ENCODE peak calls at places on chromosomes 3 and 15, in seven cellular contexts. Y is coronary artery; W is activated CD8-positive, alpha-beta T cell treated with anti-CD3 and anti-CD28 coated beads for 36 hours; U is ovary; J is heart right ventricle; G is psoas muscle; H is AG09309. Z is an unnamed sample.

GRCh38 chr3:134369861-134370596 is 4.2 kb downstream of the AMOTL2 start:
- DNase-seq in H (no peak), J (no peak), Y (no peak), U (no peak), G (peak), W (no peak), Z (no peak)

GRCh38 chr3:141328286-141329166 is 39.8 kb upstream of the ZBTB38 start:
- DNase-seq in U (no peak), H (no peak), Y (no peak), G (no peak), W (peak), J (peak), Z (no peak)

GRCh38 chr3:136070953-136071949 is 105.7 kb downstream of the PPP2R3A start:
- DNase-seq in Y (no peak), W (no peak), U (no peak), J (no peak), H (no peak), G (peak), Z (peak)

GRCh38 chr3:52841981-52842340 is 7.1 kb upstream of the MUSTN1 start:
- DNase-seq in Y (no peak), J (no peak), U (no peak), W (no peak), G (peak), H (no peak), Z (no peak)

GRCh38 chr3:116264546-116265174 is 180.6 kb downstream of the LSAMP start:
- DNase-seq in W (no peak), U (no peak), H (no peak), Y (no peak), G (no peak), J (no peak), Z (no peak)

GRCh38 chr3:197749315-197749600 is 425 bp upstream of the FYTTD1 start:
- DNase-seq in G (no peak), Y (no peak), U (no peak), W (peak), H (no peak), J (no peak), Z (peak)

GRCh38 chr15:73727330-73728018 is 25.7 kb downstream of the INSYN1 start:
- DNase-seq in Y (no peak), W (no peak), G (no peak), J (no peak), H (peak), U (no peak), Z (peak)

GRCh38 chr3:68931406-68932149 is 769 bp downstream of the TAFA4 start:
- DNase-seq in U (no peak), J (no peak), W (no peak), H (no peak), G (no peak), Y (no peak), Z (no peak)

GRCh38 chr3:19063936-19064335 is 84.4 kb upstream of the KCNH8 start:
- DNase-seq in Y (no peak), W (no peak), H (no peak), G (no peak), J (no peak), U (no peak), Z (no peak)

GRCh38 chr3:19070325-19070724 is 78.0 kb upstream of the KCNH8 start:
- DNase-seq in Y (no peak), U (no peak), J (no peak), H (no peak), W (no peak), G (no peak), Z (no peak)

GRCh38 chr3:19060404-19060803 is 87.9 kb upstream of the KCNH8 start:
- DNase-seq in J (no peak), W (no peak), Y (no peak), H (no peak), G (no peak), U (no peak), Z (no peak)

GRCh38 chr3:19065027-19065426 is 83.3 kb upstream of the KCNH8 start:
- DNase-seq in Y (no peak), H (no peak), G (no peak), W (no peak), U (no peak), J (no peak), Z (no peak)
- TF ChIP-seq CTCF in Y (no peak), H (no peak), G (peak), W (no peak), U (no peak), J (peak), Z (peak)

DNA sequence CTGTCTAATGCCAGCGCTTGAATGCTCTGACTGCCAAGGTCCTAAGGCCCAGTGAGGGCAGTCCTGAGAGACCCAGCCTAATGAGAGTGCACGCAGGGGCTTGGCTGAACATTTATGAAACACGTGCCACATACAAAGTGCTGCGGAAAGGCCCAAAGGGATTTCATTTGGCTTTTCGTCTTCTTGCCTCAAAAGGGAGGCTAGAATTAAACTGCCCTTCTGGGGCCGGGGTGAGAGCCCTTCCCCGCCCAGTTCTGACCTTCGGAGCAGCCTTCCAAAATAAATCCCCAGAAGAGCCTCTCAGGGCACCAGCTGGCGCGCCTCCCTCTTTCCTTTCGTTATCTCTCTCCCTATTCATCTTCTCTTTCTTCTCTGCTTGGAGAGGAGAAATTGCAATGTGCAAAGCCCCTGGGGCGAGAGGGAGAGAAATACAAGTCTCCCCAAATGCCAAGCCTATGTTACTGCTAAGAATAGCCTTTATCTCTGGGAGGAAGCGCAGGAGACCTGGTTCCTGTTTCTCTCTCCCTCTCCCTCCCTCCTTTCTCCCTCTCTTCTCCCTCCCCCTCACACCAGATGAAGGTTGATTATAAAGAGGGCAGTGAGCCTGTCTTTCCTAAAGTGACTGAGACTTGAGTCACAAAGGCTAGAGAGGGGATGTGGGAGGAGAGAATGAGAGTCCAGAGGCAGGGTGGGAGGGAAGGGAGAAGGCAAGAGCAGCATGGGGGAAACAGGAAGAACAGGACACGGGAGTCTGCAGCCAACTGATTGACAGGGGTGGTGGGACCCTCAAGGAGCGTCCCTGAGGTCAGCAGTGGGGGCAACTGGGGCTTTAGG is 36.7 kb upstream of the NDUFB4 start:
- DNase-seq in G (no peak), W (no peak), U (peak), J (peak), Y (peak), H (peak), Z (peak)
- TF ChIP-seq CTCF in G (no peak), W (no peak), U (no peak), J (peak), Y (no peak), H (no peak), Z (no peak)

GRCh38 chr3:126972866-126973265 is 10.0 kb upstream of the PLXNA1 start:
- DNase-seq in Y (no peak), W (no peak), J (no peak), G (no peak), U (no peak), H (no peak), Z (no peak)
- TF ChIP-seq CTCF in Y (no peak), W (no peak), J (no peak), G (no peak), U (no peak), H (no peak), Z (no peak)

GRCh38 chr3:80252113-80252512 is 484.3 kb upstream of the ROBO1 start:
- DNase-seq in H (no peak), U (no peak), J (no peak), W (no peak), G (no peak), Y (no peak), Z (no peak)
- TF ChIP-seq CTCF in H (no peak), U (no peak), J (no peak), W (no peak), G (no peak), Y (no peak), Z (no peak)

GRCh38 chr3:155938409-155938808 is 68.0 kb downstream of the GMPS start:
- DNase-seq in W (no peak), H (no peak), Y (no peak), J (no peak), U (no peak), G (no peak), Z (no peak)

GRCh38 chr3:155934215-155934614 is 63.8 kb downstream of the GMPS start:
- DNase-seq in U (no peak), G (no peak), Y (no peak), W (no peak), J (no peak), H (no peak), Z (no peak)
- TF ChIP-seq CTCF in U (no peak), G (no peak), Y (no peak), W (no peak), J (peak), H (peak), Z (no peak)

GRCh38 chr3:189911001-189911400 is 209.7 kb downstream of the P3H2 start:
- DNase-seq in H (no peak), W (no peak), Y (no peak), G (no peak), U (no peak), J (no peak), Z (peak)
- TF ChIP-seq CTCF in H (no peak), W (no peak), Y (no peak), G (no peak), U (no peak), J (no peak), Z (no peak)

Z was measured in epithelial cell of esophagus.